ENCODE peak calls at places on chromosome 15, in four cellular contexts. W is H1, P is sigmoid colon, X is psoas muscle. G is an unnamed sample. For H3K4me1, the result is how much of the 10 kb centered on the place peaks cover.

GRCh38 chr15:31346367-31347066 is 19.9 kb downstream of the KLF13 start:
- DNase-seq in W (no peak), P (no peak), X (no peak), G (no peak)

GRCh38 chr15:40048155-40048792 is 9.3 kb upstream of the SRP14 start:
- DNase-seq in W (peak), P (peak), X (no peak), G (no peak)

GRCh38 chr15:73153447-73153846 is 101.2 kb downstream of the NEO1 start:
- DNase-seq in W (no peak), P (no peak), X (no peak), G (no peak)

GRCh38 chr15:74402873-74403589 is 30.7 kb downstream of the SEMA7A start:
- DNase-seq in W (no peak), P (no peak), X (no peak), G (no peak)

GRCh38 chr15:49619226-49619625 is 1.4 kb downstream of the FAM227B start:
- DNase-seq in W (no peak), P (no peak), X (no peak), G (no peak)

GRCh38 chr15:40263036-40263754 is 19.7 kb downstream of the ANKRD63 start:
- DNase-seq in W (no peak), P (no peak), X (no peak), G (no peak)

GRCh38 chr15:82875411-82876003 is 66.1 kb downstream of the WHAMM start:
- DNase-seq in W (no peak), P (no peak), X (no peak), G (no peak)

GRCh38 chr15:59180946-59181345 is 25.7 kb upstream of the LDHAL6B start:
- DNase-seq in W (no peak), P (no peak), X (no peak), G (no peak)

GRCh38 chr15:58641660-58642059 is 107.8 kb downstream of the ADAM10 start:
- DNase-seq in W (no peak), P (no peak), X (no peak), G (no peak)

GRCh38 chr15:62895139-62895866 is 147.2 kb upstream of the TPM1 start:
- DNase-seq in W (no peak), P (no peak), X (no peak), G (no peak)

GRCh38 chr15:23069496-23070166 is 30.3 kb upstream of the TUBGCP5 start:
- DNase-seq in W (no peak), P (no peak), X (no peak), G (no peak)

GRCh38 chr15:91855241-91855640 is 1.7 kb downstream of the SLCO3A1 start:
- DNase-seq in W (no peak), P (no peak), X (no peak), G (no peak)

GRCh38 chr15:43943511-43943910 is 116.7 kb downstream of the WDR76 start:
- DNase-seq in W (no peak), P (no peak), X (no peak), G (no peak)

GRCh38 chr15:88645171-88646087 is 6.6 kb downstream of the ISG20 start:
- DNase-seq in W (peak), P (peak), X (no peak), G (no peak)

GRCh38 chr15:68808770-68809169 is 11.9 kb downstream of the ANP32A start:
- DNase-seq in W (peak), P (peak), X (no peak), G (no peak)
- H3K4me1 ChIP-seq in W (under half), P (half or more), X (half or more), G (under half)

GRCh38 chr15:100595964-100596363 is 6.0 kb downstream of the LINS1 start:
- DNase-seq in W (no peak), P (no peak), X (no peak), G (no peak)
- H3K4me1 ChIP-seq in W (under half), P (under half), X (under half), G (under half)

GRCh38 chr15:99472416-99473145 is 93.2 kb upstream of the MEF2A start:
- DNase-seq in W (no peak), P (peak), X (no peak), G (no peak)
- H3K4me1 ChIP-seq in W (under half), P (under half), X (under half), G (under half)

DNA sequence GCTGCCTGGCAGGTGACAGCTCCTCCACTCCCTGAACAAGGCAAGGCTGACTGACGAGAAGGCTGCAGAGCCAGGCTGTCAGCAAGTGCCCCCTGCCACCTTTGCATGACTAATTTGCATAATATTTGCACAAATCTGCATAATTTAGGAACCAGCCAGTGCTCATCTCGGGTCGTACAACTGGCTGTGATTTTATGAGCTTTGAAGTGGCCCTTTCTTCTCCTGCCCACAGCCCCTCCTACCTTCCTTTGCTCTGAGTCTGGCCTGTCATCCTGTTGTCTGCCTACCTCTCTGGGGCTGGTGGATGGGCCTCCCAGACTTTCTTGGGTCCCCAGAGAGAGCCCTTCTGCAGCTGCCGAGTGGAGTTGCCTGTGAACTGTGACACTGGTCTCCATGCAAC is 58.9 kb downstream of the LINGO1 start:
- DNase-seq in W (no peak), P (no peak), X (no peak), G (no peak)
- H3K4me1 ChIP-seq in W (under half), P (under half), X (under half), G (under half)

GRCh38 chr15:77526582-77527163 is 106.0 kb downstream of the HMG20A start:
- DNase-seq in W (no peak), P (peak), X (no peak), G (peak)
- H3K4me1 ChIP-seq in W (under half), P (under half), X (under half), G (under half)

GRCh38 chr15:48556159-48556897 is 89.2 kb downstream of the FBN1 start:
- DNase-seq in W (no peak), P (no peak), X (no peak), G (no peak)
- H3K4me1 ChIP-seq in W (under half), P (under half), X (under half), G (under half)

DNA sequence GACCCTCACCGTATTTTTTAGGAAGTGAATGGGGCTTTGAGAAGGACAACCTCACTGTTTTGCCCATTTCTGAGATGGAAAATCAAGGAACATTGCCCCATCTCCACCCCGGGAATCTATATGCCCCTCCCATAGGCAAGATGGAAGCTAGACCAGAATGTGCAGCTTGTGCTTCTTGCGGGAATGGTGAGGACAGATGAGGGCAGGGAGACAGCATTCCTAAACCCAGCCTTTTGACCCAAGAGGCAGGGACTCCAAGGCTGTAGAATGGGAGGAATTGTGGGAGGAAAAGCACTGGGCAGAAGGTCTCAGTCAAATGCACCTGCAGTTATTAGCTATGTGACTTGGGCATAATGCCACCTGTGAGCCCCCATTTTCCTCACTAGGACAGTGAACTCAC is 66.9 kb downstream of the SMAD3 start:
- DNase-seq in W (no peak), P (peak), X (no peak), G (no peak)
- H3K4me1 ChIP-seq in W (under half), P (half or more), X (half or more), G (under half)

GRCh38 chr15:57280464-57280863 is 95.8 kb upstream of the CGNL1 start:
- DNase-seq in W (no peak), P (no peak), X (no peak), G (no peak)
- H3K4me1 ChIP-seq in W (under half), P (under half), X (under half), G (under half)